ENCODE peak calls at places on chromosome 9, in eight cellular contexts. T, A, O, N, H, D, L and W are unnamed samples.

GRCh38 chr9:128106181-128106939 is 21.2 kb downstream of the PTGES2 start:
- DNase-seq in T (no peak), A (no peak), O (no peak), N (no peak), H (no peak), D (no peak), L (no peak), W (no peak)

GRCh38 chr9:83622433-83622813 is 520 bp upstream of the IDNK start:
- DNase-seq in T (no peak), A (no peak), O (no peak), N (no peak), H (no peak), D (no peak), L (no peak), W (no peak)

GRCh38 chr9:135335691-135336181 is 143.8 kb upstream of the PPP1R26 start:
- DNase-seq in T (no peak), A (no peak), O (no peak), N (no peak), H (no peak), D (no peak), L (no peak), W (no peak)

GRCh38 chr9:38068616-38068865 is 486 bp downstream of the SHB start:
- DNase-seq in T (peak), A (no peak), O (no peak), N (no peak), H (peak), D (peak), L (no peak), W (peak)

GRCh38 chr9:16458696-16459420 is 411.6 kb downstream of the BNC2 start:
- DNase-seq in T (no peak), A (no peak), O (no peak), N (no peak), H (peak), D (peak), L (no peak), W (no peak)

GRCh38 chr9:137266162-137266527 is 11.0 kb downstream of the NELFB start:
- DNase-seq in T (no peak), A (no peak), O (no peak), N (no peak), H (no peak), D (no peak), L (no peak), W (no peak)

GRCh38 chr9:4572184-4572826 is 82.0 kb downstream of the SLC1A1 start:
- DNase-seq in T (no peak), A (no peak), O (no peak), N (no peak), H (no peak), D (no peak), L (no peak), W (no peak)

GRCh38 chr9:120391691-120392090 is 188.3 kb downstream of the CDK5RAP2 start:
- DNase-seq in T (no peak), A (no peak), O (no peak), N (no peak), H (no peak), D (no peak), L (no peak), W (no peak)

GRCh38 chr9:22622823-22623222 is 176.2 kb downstream of the DMRTA1 start:
- DNase-seq in T (no peak), A (no peak), O (no peak), N (no peak), H (no peak), D (no peak), L (no peak), W (no peak)

GRCh38 chr9:124297553-124297905 is 39.8 kb downstream of the NEK6 start:
- DNase-seq in T (no peak), A (peak), O (peak), N (peak), H (peak), D (peak), L (no peak), W (peak)

GRCh38 chr9:117821943-117822342 is 117.7 kb downstream of the TLR4 start:
- DNase-seq in T (no peak), A (no peak), O (no peak), N (no peak), H (no peak), D (no peak), L (peak), W (no peak)

GRCh38 chr9:95009459-95009858 is 283.0 kb downstream of the AOPEP start:
- DNase-seq in T (no peak), A (no peak), O (no peak), N (no peak), H (no peak), D (no peak), L (no peak), W (no peak)

GRCh38 chr9:114919611-114920010 is 10.8 kb downstream of the TNFSF8 start:
- DNase-seq in T (no peak), A (no peak), O (no peak), N (no peak), H (no peak), D (no peak), L (no peak), W (no peak)

GRCh38 chr9:137175345-137175961 is 3.6 kb upstream of the TMEM210 start:
- DNase-seq in T (no peak), A (no peak), O (no peak), N (no peak), H (no peak), D (no peak), L (no peak), W (no peak)

GRCh38 chr9:86126998-86127972 is 27.9 kb upstream of the GOLM1 start:
- DNase-seq in T (peak), A (peak), O (peak), N (peak), H (peak), D (peak), L (no peak), W (peak)

GRCh38 chr9:115232375-115232774 is 114.4 kb upstream of the TNC start:
- DNase-seq in T (no peak), A (no peak), O (no peak), N (no peak), H (no peak), D (no peak), L (no peak), W (no peak)

GRCh38 chr9:125977223-125977622 is 230.1 kb downstream of the PBX3 start:
- DNase-seq in T (no peak), A (no peak), O (no peak), N (no peak), H (peak), D (peak), L (no peak), W (peak)

GRCh38 chr9:88458716-88459115 is 70.5 kb downstream of the SPIN1 start:
- DNase-seq in T (no peak), A (no peak), O (no peak), N (peak), H (peak), D (peak), L (no peak), W (peak)

GRCh38 chr9:34553511-34554021 is 30.8 kb upstream of the ENHO start:
- DNase-seq in T (no peak), A (no peak), O (no peak), N (no peak), H (no peak), D (no peak), L (no peak), W (no peak)

GRCh38 chr9:12162101-12162500 is 531.1 kb upstream of the TYRP1 start:
- DNase-seq in T (no peak), A (no peak), O (no peak), N (no peak), H (no peak), D (no peak), L (no peak), W (no peak)

GRCh38 chr9:22203371-22204138 is 194.4 kb upstream of the CDKN2B start:
- DNase-seq in T (no peak), A (no peak), O (no peak), N (no peak), H (peak), D (peak), L (no peak), W (peak)

DNA sequence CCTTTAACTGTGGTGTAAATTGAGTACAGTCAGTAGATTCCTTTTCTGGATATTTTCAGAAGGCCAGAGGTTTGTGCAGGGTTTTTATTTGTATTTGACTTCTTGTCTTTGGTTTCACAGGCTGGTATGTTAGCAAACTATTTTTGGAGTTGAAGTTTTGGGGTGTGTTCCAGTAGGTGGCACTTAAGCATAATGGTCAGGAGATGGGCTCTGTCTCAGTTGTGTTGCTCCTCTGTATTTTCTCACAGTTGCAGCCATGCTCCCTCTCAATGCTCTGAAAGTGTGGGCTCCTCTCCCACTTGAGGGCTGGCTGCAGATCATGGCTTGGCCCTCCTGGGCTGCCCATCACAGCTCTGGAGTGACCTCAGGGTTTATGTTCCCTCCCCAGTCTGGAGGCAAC is 267.0 kb upstream of the PCSK5 start:
- DNase-seq in T (no peak), A (no peak), O (no peak), N (no peak), H (no peak), D (no peak), L (no peak), W (no peak)
- TF ChIP-seq CTCF in T (no peak), A (peak), O (no peak), N (no peak), H (no peak), D (no peak), L (no peak), W (no peak)

GRCh38 chr9:19229725-19230355 is 653 bp upstream of the DENND4C start:
- DNase-seq in T (peak), A (peak), O (no peak), N (peak), H (no peak), D (peak), L (peak), W (no peak)
- TF ChIP-seq CTCF in T (peak), A (peak), O (no peak), N (no peak), H (no peak), D (no peak), L (no peak), W (no peak)

GRCh38 chr9:19471737-19472648 is 63.2 kb downstream of the ACER2 start:
- DNase-seq in T (peak), A (peak), O (peak), N (peak), H (peak), D (peak), L (no peak), W (peak)
- TF ChIP-seq CTCF in T (peak), A (peak), O (no peak), N (peak), H (peak), D (peak), L (no peak), W (peak)

GRCh38 chr9:100425758-100426157 is 1.2 kb upstream of the MSANTD3 start:
- DNase-seq in T (no peak), A (no peak), O (no peak), N (no peak), H (no peak), D (no peak), L (no peak), W (peak)

GRCh38 chr9:100426194-100426531 is 780 bp upstream of the MSANTD3 start:
- DNase-seq in T (no peak), A (no peak), O (no peak), N (no peak), H (no peak), D (no peak), L (no peak), W (no peak)

GRCh38 chr9:100427366-100428263 is 672 bp downstream of the MSANTD3 start:
- DNase-seq in T (no peak), A (peak), O (peak), N (peak), H (peak), D (peak), L (peak), W (peak)

GRCh38 chr9:100428871-100429654 is 2.1 kb downstream of the MSANTD3 start:
- DNase-seq in T (no peak), A (peak), O (peak), N (peak), H (peak), D (peak), L (no peak), W (peak)

GRCh38 chr9:100426532-100427365 is at the start of gene MSANTD3:
- DNase-seq in T (peak), A (peak), O (peak), N (peak), H (peak), D (peak), L (peak), W (peak)
- TF ChIP-seq CTCF in T (peak), A (no peak), O (no peak), N (no peak), H (no peak), D (no peak), L (no peak), W (no peak)

DNA sequence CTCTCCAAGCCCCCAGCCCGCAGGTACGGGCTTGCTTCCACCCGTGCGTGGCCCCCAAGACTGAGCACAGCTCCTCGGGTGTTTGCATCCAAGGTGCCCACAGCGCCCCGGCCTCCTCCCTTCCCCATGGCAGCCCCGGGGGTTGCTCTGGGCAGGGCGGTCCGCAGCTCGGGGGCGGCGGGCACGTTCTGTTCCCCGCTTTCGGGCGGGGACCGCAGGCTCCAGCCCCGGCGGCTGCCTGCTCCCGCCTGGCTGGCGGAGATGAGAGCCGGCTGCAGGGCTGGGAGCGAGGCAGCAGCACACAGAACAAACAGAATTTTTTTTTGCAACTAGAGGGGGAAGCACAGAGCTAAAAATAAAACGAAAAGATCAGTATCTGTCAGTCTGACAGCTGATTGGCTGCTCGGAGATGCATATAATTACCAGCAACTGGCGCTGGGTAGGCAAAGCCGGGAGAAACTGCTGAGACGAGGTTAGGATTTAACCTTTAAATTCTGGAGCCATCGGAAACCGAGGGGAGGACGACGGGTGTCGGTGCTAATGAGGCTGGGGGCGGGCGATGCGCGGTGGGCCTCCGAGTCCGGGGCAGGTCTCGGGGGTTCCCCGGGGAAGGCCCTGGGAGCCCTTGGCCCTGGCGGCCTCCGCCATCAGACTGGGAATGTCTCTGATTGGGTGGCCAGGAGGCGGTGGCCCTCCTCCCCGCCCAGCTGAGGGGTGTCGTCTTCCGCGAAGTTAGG is 142.7 kb upstream of the IER5L start:
- DNase-seq in T (no peak), A (peak), O (peak), N (peak), H (peak), D (peak), L (peak), W (peak)
- TF ChIP-seq CTCF in T (no peak), A (peak), O (no peak), N (peak), H (peak), D (no peak), L (no peak), W (peak)